ENCODE peak calls at places on chromosomes 2 and 18, in ten cellular contexts. W is GM12891, O is endothelial cell of umbilical vein, C is uterus, U is ovary, E is adrenal gland, A is Peyer's patch, G is H54, R is breast epithelium, X is IMR-90. H is an unnamed sample.

GRCh38 chr2:97936199-97936598 is 59.5 kb downstream of the TMEM131 start:
- DNase-seq in W (no peak), O (no peak), C (no peak), U (no peak), E (no peak), A (peak; percentile 76), G (no peak), R (no peak), X (no peak), H (no peak)

GRCh38 chr18:42801706-42802105 is 313.8 kb downstream of the RIT2 start:
- DNase-seq in W (no peak), O (no peak), C (no peak), U (no peak), E (no peak), A (no peak), G (no peak), R (no peak), X (no peak), H (no peak)

GRCh38 chr2:23594079-23594494 is 209.1 kb downstream of the KLHL29 start:
- DNase-seq in W (no peak), O (no peak), C (peak; percentile 65), U (no peak), E (no peak), A (no peak), G (no peak), R (peak; percentile 86), X (no peak), H (no peak)

GRCh38 chr2:20487392-20488135 is 40.7 kb downstream of the RHOB start:
- DNase-seq in W (no peak), O (no peak), C (peak; percentile 13), U (no peak), E (no peak), A (no peak), G (no peak), R (no peak), X (no peak), H (no peak)

GRCh38 chr2:127377262-127377661 is 10.5 kb downstream of the MAP3K2 start:
- DNase-seq in W (no peak), O (no peak), C (no peak), U (no peak), E (no peak), A (no peak), G (no peak), R (no peak), X (peak; percentile 42), H (no peak)

GRCh38 chr2:146677280-146677679 is 1167.5 kb upstream of the ACVR2A start:
- DNase-seq in W (no peak), O (no peak), C (no peak), U (no peak), E (no peak), A (no peak), G (no peak), R (no peak), X (peak; percentile 4), H (no peak)

GRCh38 chr2:126656311-126657145 is 570 bp downstream of the GYPC start:
- DNase-seq in W (no peak), O (no peak), C (peak; percentile 32), U (peak; percentile 47), E (peak; percentile 56), A (peak; percentile 54), G (no peak), R (no peak), X (peak; percentile 31), H (peak; percentile 50)

GRCh38 chr2:221997100-221997499 is 301.7 kb downstream of the PAX3 start:
- DNase-seq in W (no peak), O (no peak), C (no peak), U (no peak), E (no peak), A (no peak), G (peak; percentile 43), R (no peak), X (peak; percentile 89), H (no peak)

GRCh38 chr18:8990276-8991031 is 112.0 kb upstream of the NDUFV2 start:
- DNase-seq in W (no peak), O (no peak), C (no peak), U (no peak), E (peak; percentile 19), A (no peak), G (no peak), R (peak; percentile 61), X (no peak), H (peak; percentile 93)

DNA sequence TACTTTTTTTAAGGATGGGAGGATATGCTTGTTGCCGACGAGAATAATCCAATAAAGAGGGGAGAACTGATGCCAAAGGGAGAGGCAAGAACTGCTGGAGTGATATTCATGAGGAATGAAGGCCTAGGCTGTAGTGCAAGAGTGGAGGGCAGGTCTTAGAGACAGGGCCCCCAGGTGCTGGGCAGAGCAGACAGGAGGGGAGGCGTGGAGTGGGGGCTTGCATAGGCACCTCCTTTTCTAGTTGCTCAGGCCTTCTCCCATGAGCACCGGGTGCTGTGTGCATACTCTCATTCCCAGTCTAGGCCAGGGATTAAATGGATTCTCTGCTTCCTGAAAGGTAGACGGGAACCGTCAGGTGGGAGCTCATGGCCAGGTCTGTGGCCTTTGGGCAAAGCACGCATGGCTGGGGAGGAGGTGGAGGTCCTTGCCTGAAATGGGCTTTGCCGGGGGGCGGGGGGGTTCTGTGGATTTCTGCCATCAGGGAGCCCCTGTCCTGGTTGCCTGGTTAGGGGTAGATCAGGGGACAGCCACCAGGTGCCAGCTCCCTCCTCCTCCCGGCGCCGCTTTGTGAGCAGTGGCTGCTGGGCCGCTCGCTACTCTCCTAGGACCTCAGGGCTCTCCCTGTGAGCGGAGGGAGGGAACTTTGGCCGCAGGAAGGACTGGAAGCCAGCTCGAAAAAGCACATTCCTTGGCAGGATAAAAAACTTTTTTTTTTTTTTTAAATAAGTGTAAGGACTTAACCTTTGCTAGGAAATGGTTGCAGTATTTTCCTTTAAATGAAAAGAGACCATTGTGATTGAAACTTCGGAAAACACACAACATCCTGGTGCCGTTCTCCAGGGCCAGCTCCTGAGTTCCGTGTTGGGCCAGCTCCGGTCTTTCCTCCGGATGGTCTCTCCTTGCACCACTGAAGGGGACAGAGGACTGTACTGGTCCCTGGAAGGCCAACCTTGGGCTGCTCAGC is 82.7 kb upstream of the HAAO start:
- DNase-seq in W (no peak), O (peak; percentile 72), C (peak; percentile 73), U (peak; percentile 69), E (peak; percentile 55), A (peak; percentile 49), G (no peak), R (peak; percentile 59), X (no peak), H (no peak)
- TF ChIP-seq POLR2A in W (no peak), O (no peak), C (no peak), U (no peak), E (no peak), A (no peak), G (no peak), R (no peak), X (no peak), H (no peak)

DNA sequence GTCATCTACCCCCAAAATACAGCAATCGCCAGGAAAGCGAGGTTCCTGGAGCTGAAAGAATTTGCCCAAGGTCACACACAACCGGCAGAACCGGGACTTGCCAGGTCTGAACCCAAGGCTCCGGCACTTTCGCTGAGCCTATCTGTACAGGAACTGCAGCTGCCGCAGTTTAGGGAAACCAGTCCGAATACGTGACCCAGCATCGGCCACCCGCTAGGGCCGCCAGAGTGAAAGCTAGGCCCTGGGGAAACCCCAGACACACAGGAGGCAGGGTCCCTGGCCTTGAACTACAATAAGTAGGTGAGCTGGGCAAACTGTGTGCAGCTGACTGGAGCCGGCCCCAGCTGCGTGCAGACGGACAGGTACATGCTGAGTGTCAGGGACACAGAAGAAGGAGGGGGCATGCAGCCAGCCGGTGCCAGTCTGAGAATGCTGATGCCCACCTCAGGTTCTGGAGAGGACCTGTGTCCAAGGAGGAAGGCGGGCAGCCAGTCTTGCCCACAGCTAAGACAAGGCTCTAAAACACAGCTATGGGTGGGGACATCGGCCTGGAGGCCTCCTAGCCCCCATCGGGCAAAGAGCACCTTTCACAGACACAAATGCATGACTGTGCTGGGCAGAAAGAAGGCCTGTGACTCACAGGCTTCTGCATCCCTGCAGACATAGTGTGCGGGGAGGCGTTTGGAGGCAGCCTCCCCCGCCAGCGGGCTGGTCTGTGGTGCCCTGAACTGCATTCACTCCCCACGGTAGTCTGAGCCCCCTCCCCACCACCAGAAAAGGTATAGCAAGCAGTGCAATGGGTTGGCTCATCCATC is 107.5 kb upstream of the ID2 start:
- DNase-seq in W (no peak), O (no peak), C (peak; percentile 9), U (peak; percentile 12), E (peak; percentile 65), A (peak; percentile 57), G (peak; percentile 33), R (no peak), X (peak; percentile 49), H (peak; percentile 50)
- TF ChIP-seq POLR2A in W (no peak), O (no peak), C (no peak), U (no peak), E (no peak), A (no peak), G (no peak), R (no peak), X (no peak), H (no peak)

DNA sequence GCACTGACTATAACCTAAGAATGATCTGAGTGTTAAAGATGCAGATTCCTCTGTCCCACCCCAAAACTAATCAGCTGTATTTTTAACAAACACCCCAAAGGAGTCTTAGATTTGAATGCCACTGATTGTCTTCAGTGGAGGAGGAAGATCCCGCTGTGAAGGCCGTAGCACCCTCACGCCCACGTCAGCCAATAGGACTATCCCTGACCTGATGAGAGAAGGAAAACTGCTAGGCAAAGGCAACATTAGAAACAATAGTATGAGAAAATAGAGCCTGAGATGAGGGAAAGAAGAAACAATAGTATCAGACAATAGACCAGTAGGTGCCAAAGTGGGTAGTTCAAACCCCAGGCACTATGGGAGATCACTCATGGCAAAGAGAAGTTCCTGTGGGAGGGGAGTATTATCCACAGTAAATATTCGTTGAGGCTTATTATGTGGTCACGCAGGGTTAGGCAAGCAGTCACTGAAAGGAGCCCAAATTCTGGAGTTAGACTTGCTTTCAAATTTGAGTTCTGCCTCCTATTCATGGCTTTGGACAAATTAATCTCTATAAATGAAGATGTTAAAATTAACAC is 2.8 kb downstream of the PCBP1 start:
- DNase-seq in W (no peak), O (peak; percentile 65), C (no peak), U (no peak), E (no peak), A (peak; percentile 29), G (no peak), R (peak; percentile 5), X (no peak), H (no peak)
- TF ChIP-seq POLR2A in W (peak; percentile 52), O (peak; percentile 32), C (no peak), U (no peak), E (no peak), A (no peak), G (no peak), R (no peak), X (no peak), H (no peak)

GRCh38 chr2:169573160-169573973 is at the start of gene FASTKD1:
- DNase-seq in W (peak; percentile 62), O (peak; percentile 89), C (peak; percentile 85), U (peak; percentile 83), E (peak; percentile 88), A (peak; percentile 96), G (peak; percentile 89), R (peak; percentile 69), X (peak; percentile 81), H (peak; percentile 97)
- TF ChIP-seq POLR2A in W (peak; percentile 49), O (peak; percentile 71), C (no peak), U (no peak), E (no peak), A (peak; percentile 40), G (peak; percentile 44), R (no peak), X (no peak), H (peak; percentile 18)

H was measured in right lobe of liver.